ENCODE peak calls at places on chromosomes 7 and 10, in five cellular contexts. D is SK-N-SH, G is PC-3, U is HCT116, V is hepatocyte. S is an unnamed sample. For H3K79me2, the result is how much of the 10 kb centered on the place peaks cover.

GRCh38 chr10:3668276-3668960 is 116.6 kb downstream of the KLF6 start:
- DNase-seq in D (no peak), G (no peak), U (no peak), V (peak), S (peak)

GRCh38 chr7:152120210-152120609 is 94.7 kb downstream of the GALNT11 start:
- DNase-seq in D (no peak), G (no peak), U (no peak), V (no peak), S (peak)

GRCh38 chr7:144780071-144780608 is 55.7 kb downstream of the TPK1 start:
- DNase-seq in D (no peak), G (peak), U (peak), V (no peak), S (peak)

GRCh38 chr7:131544449-131545425 is 11.7 kb downstream of the PODXL start:
- DNase-seq in D (peak), G (peak), U (no peak), V (no peak), S (peak)

GRCh38 chr10:85794553-85794952 is 572.0 kb downstream of the GRID1 start:
- DNase-seq in D (no peak), G (no peak), U (no peak), V (no peak), S (no peak)

GRCh38 chr7:129222064-129222463 is 2.8 kb upstream of the AHCYL2 start:
- DNase-seq in D (no peak), G (no peak), U (no peak), V (no peak), S (no peak)

GRCh38 chr10:68239596-68240150 is 7.8 kb upstream of the ATOH7 start:
- DNase-seq in D (no peak), G (no peak), U (no peak), V (no peak), S (no peak)

GRCh38 chr10:25038303-25038702 is 21.9 kb downstream of the THNSL1 start:
- DNase-seq in D (no peak), G (no peak), U (no peak), V (no peak), S (no peak)

GRCh38 chr7:23474098-23474828 is 4.0 kb upstream of the IGF2BP3 start:
- DNase-seq in D (peak), G (peak), U (peak), V (peak), S (peak)

GRCh38 chr10:9038146-9038714 is 983.7 kb downstream of the GATA3 start:
- DNase-seq in D (no peak), G (no peak), U (no peak), V (no peak), S (peak)

GRCh38 chr10:110701618-110701971 is 57.5 kb downstream of the RBM20 start:
- DNase-seq in D (peak), G (no peak), U (no peak), V (no peak), S (no peak)

GRCh38 chr7:29807179-29807841 is 1.0 kb downstream of the WIPF3 start:
- DNase-seq in D (peak), G (peak), U (peak), V (peak), S (peak)

GRCh38 chr10:75260990-75261389 is 25.2 kb upstream of the COMTD1 start:
- DNase-seq in D (no peak), G (no peak), U (no peak), V (no peak), S (no peak)

GRCh38 chr7:108557191-108557590 is 12.3 kb downstream of the THAP5 start:
- DNase-seq in D (no peak), G (no peak), U (no peak), V (no peak), S (no peak)

GRCh38 chr7:11492307-11492706 is 339.7 kb downstream of the THSD7A start:
- DNase-seq in D (no peak), G (peak), U (no peak), V (no peak), S (peak)

GRCh38 chr7:13945670-13946069 is 43.8 kb downstream of the ETV1 start:
- DNase-seq in D (peak), G (no peak), U (no peak), V (no peak), S (peak)

GRCh38 chr10:102401735-102402511 is 6.4 kb downstream of the NFKB2 start:
- DNase-seq in D (no peak), G (peak), U (no peak), V (peak), S (peak)

GRCh38 chr10:20481054-20481453 is 416.1 kb downstream of the NEBL start:
- DNase-seq in D (no peak), G (no peak), U (no peak), V (no peak), S (no peak)

GRCh38 chr7:12300415-12300814 is 89.3 kb downstream of the TMEM106B start:
- DNase-seq in D (no peak), G (no peak), U (no peak), V (no peak), S (no peak)

GRCh38 chr10:72329290-72330058 is 25.2 kb downstream of the DNAJB12 start:
- DNase-seq in D (no peak), G (no peak), U (no peak), V (peak), S (no peak)

DNA sequence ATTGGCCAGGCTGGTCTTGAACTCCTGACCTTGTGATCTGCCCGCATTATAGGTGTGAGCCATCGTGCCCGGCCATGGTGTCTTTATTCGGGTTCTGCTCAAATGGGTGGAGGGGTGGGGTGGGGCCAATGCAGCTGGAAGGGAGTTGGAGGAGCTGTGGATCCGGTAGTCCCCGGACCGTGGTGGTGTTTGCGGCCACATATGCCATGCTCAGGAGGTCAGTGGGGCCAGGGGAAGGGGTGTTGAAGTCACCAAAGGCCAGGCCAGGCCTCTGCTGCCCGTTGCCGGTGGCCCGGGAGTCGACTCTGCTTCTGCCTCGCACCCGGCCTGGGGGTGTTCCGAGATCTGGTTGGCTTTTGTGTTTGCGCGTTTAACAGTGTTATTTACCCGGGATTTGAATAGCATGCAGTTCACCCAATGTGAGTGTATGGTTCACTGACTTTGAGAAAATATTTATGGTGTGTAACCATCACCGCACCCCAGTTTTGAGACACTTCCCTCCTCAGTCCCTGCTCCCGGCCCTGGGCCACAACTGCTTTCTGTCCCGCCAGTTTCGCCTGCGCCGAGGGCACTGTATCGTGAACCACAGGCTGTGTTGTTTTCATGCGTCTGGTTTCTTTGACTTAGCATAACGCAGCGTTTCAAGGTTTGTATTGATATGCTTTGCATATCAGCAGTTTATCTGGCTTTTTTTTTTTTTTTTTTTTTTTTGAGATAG is 10.7 kb downstream of the INPP5A start:
- DNase-seq in D (no peak), G (no peak), U (no peak), V (no peak), S (no peak)
- H3K79me2 ChIP-seq in D (under half), G (half or more), U (under half), V (half or more), S (half or more)

GRCh38 chr7:36265720-36266119 is 112.7 kb downstream of the EEPD1 start:
- DNase-seq in D (no peak), G (no peak), U (no peak), V (no peak), S (no peak)
- TF ChIP-seq EZH2phosphoT487 in D (no peak), G (no peak), U (no peak), V (no peak), S (no peak)

DNA sequence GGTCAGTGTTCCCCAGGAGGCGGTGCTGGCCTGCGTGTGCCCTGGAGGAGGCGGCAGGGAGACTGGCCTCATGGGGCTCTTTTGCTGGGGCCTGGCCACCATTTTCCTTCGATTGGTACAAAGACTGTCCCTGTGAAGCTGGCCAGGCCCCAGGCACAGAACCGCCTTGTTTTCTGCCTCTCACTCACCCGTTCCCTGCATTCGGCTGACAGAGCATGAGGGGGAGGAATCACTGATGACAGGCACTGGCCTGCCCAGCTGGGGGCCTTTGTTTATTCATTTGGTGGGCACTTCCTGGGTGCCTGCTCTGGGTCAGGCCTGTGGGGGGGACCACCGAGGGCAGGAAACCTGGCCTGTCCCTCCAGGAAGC is 139.2 kb downstream of the FAM53B start:
- DNase-seq in D (no peak), G (no peak), U (no peak), V (no peak), S (no peak)
- H3K79me2 ChIP-seq in D (under half), G (under half), U (under half), V (under half), S (under half)

DNA sequence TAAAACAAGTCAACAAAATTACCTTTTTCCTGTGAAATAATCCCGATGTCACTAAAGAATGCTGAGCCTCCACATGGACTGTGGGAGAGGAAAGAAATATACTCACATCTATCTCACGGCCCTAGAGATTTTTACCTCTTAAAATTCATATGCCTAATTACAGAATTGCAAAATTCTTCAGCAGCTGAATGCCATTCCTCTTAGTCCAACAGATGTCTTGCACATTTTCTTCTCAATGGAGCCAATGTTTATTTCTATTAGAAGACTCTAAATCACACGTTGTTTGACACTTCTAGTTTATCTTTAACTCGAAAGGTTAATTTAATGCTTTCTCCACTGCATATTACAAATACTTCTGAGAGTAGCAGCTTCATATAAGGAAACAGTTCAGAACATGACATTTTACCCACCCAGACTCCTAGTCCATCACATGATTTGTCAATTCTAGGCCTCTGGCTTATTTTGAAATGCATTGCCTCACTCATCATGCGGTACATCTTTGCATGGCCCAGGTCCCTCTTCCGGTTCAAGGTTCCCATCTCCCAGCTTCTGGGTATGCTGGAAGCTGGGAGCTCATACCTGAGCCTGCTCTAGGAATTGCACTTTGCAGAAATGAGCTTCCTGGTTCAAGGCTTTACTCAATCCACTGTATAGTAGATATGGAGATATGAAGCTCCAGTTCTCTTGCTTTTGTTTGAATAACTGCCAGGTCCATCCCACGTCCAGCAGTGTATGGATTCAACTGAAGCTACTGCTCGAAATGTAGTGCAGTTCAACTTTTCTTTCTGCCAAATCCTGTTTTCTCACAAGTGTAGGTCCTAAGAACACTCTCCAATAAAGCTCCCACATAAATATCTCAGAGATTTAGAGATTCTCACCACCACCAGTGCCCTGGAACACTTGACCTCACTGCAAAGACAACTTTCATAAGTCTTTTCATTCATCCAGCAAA is 306.2 kb downstream of the GPR37 start:
- DNase-seq in D (no peak), G (no peak), U (no peak), V (peak), S (no peak)
- TF ChIP-seq EZH2phosphoT487 in D (no peak), G (no peak), U (no peak), V (no peak), S (no peak)

GRCh38 chr10:123081896-123082295 is 53.9 kb upstream of the HMX3 start:
- DNase-seq in D (no peak), G (no peak), U (no peak), V (no peak), S (no peak)
- H3K79me2 ChIP-seq in D (under half), G (under half), U (under half), V (under half), S (under half)

DNA sequence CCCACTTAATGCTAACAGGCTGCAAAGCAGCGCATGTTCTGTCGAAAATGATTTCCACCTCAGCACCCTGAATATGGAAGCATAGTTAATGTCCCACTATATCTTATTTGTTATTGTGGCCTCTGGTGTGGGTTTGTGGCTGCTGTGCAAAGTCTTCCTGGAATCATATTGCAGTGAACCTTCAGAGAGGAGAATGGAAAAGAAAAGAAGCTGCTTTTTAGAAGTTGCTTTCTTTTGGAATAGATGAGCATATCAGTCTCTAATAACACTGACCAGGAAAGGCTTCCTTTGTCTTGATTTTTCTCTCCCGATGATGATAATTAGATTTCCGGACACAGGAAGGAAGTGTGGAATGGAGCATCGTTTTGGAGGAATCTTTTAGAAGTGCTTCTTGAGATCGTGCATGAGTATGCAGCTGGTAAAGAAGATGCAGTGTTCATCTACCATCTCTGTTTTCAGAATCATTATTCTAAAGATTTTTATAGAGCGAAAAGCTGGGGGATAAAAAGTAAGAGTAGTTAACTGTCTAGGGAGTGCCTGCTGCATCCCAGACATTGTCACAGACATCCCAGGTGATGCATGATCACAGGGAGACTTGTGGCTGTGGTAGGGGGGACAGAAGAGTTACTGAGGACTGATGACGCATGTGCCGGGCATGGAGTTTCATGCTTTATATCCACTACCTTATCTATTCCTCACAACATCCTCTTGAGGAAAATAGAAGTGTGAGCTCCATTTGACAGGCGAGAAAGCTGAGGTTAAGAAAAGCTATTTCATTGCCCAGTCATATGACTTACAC is 54.5 kb downstream of the TEX36 start:
- DNase-seq in D (no peak), G (no peak), U (no peak), V (no peak), S (no peak)
- TF ChIP-seq EZH2phosphoT487 in D (no peak), G (no peak), U (no peak), V (no peak), S (no peak)

GRCh38 chr7:121041516-121042148 is 53.1 kb downstream of the CPED1 start:
- DNase-seq in D (peak), G (peak), U (no peak), V (no peak), S (peak)

GRCh38 chr7:121039510-121039822 is 51.0 kb downstream of the CPED1 start:
- DNase-seq in D (no peak), G (no peak), U (no peak), V (no peak), S (no peak)

GRCh38 chr7:121037828-121038716 is 49.6 kb downstream of the CPED1 start:
- DNase-seq in D (no peak), G (no peak), U (no peak), V (no peak), S (no peak)

GRCh38 chr7:121038717-121039509 is 50.4 kb downstream of the CPED1 start:
- DNase-seq in D (no peak), G (no peak), U (no peak), V (no peak), S (no peak)

GRCh38 chr7:121039994-121040393 is 51.5 kb downstream of the CPED1 start:
- DNase-seq in D (no peak), G (no peak), U (no peak), V (no peak), S (no peak)
- H3K79me2 ChIP-seq in D (under half), G (under half), U (under half), V (under half), S (under half)

GRCh38 chr7:148824864-148825263 is 59.2 kb downstream of the EZH2 start:
- DNase-seq in D (no peak), G (no peak), U (no peak), V (no peak), S (no peak)

GRCh38 chr7:148821422-148821821 is 62.7 kb downstream of the EZH2 start:
- DNase-seq in D (no peak), G (no peak), U (no peak), V (no peak), S (no peak)

GRCh38 chr7:148814938-148815559 is 69.0 kb downstream of the EZH2 start:
- DNase-seq in D (no peak), G (no peak), U (no peak), V (no peak), S (no peak)

GRCh38 chr7:148815612-148816011 is 68.5 kb downstream of the EZH2 start:
- DNase-seq in D (no peak), G (no peak), U (no peak), V (no peak), S (no peak)

GRCh38 chr7:148819697-148820332 is 64.3 kb downstream of the EZH2 start:
- DNase-seq in D (no peak), G (peak), U (no peak), V (no peak), S (peak)
- TF ChIP-seq EZH2phosphoT487 in D (no peak), G (no peak), U (no peak), V (no peak), S (no peak)

GRCh38 chr7:134910968-134911367 is 75.3 kb upstream of the AGBL3 start:
- DNase-seq in D (no peak), G (no peak), U (no peak), V (no peak), S (no peak)
- H3K79me2 ChIP-seq in D (half or more), G (under half), U (under half), V (half or more), S (half or more)